ENCODE peak calls at places on chromosomes 13 and 19, in five cellular contexts. S, Q, P, Z and U are unnamed samples.

GRCh38 chr13:89432997-89433396 is 1761.8 kb downstream of the SLITRK5 start:
- DNase-seq in P (no peak), Q (no peak), S (no peak), Z (peak), U (no peak)

GRCh38 chr13:30446122-30446500 is 19.6 kb downstream of the HMGB1 start:
- DNase-seq in P (no peak), Z (no peak), Q (no peak), S (no peak), U (no peak)

GRCh38 chr13:37148501-37148900 is 43.0 kb upstream of the CSNK1A1L start:
- DNase-seq in S (no peak), Q (no peak), P (no peak), Z (peak), U (no peak)

GRCh38 chr13:53052675-53053074 is 24.1 kb downstream of the OLFM4 start:
- DNase-seq in S (no peak), P (no peak), Z (no peak), Q (no peak), U (no peak)

GRCh38 chr19:48933382-48933932 is at the start of gene DHDH:
- DNase-seq in P (peak), S (peak), Z (peak), Q (peak), U (peak)

GRCh38 chr13:105634059-105634458 is 901.4 kb downstream of the EFNB2 start:
- DNase-seq in S (no peak), Z (no peak), P (no peak), Q (no peak), U (no peak)

GRCh38 chr13:95112883-95113282 is 188.4 kb downstream of the ABCC4 start:
- DNase-seq in S (no peak), Z (no peak), P (no peak), Q (no peak), U (no peak)

GRCh38 chr19:38977445-38978314 is 2.1 kb upstream of the FBXO17 start:
- DNase-seq in Q (no peak), S (peak), Z (peak), P (no peak), U (no peak)

GRCh38 chr19:5926641-5927438 is 12.8 kb downstream of the CAPS start:
- DNase-seq in Z (peak), Q (no peak), P (no peak), S (no peak), U (no peak)

GRCh38 chr13:30985637-30986205 is 53.3 kb downstream of the TEX26 start:
- DNase-seq in S (no peak), Q (no peak), P (no peak), Z (peak), U (peak)

GRCh38 chr13:92739306-92739818 is 487.2 kb upstream of the GPC6 start:
- DNase-seq in S (no peak), P (no peak), Z (peak), Q (no peak), U (no peak)

GRCh38 chr19:18999896-19000620 is 33.3 kb downstream of the SUGP2 start:
- DNase-seq in Z (peak), S (no peak), Q (no peak), P (no peak), U (peak)

GRCh38 chr13:30708541-30708940 is 26.8 kb upstream of the ALOX5AP start:
- DNase-seq in Q (no peak), P (no peak), S (no peak), Z (peak), U (peak)

GRCh38 chr19:47644743-47645499 is 36.0 kb downstream of the BICRA start:
- DNase-seq in Z (no peak), S (no peak), Q (peak), P (no peak), U (peak)

GRCh38 chr13:45331981-45332830 is 8.8 kb downstream of the TPT1 start:
- DNase-seq in P (no peak), S (no peak), Q (peak), Z (peak), U (peak)

GRCh38 chr13:73708393-73708985 is 425.7 kb downstream of the KLF12 start:
- DNase-seq in P (no peak), S (peak), Z (peak), Q (peak), U (peak)